ENCODE peak calls at places on chromosomes 2 and 18, in ten cellular contexts. R, K, Q, M, U, J, P, W, A and G are unnamed samples.

GRCh38 chr2:95361216-95361980 is 41.1 kb upstream of the FAHD2A start:
- DNase-seq in R (no peak), K (no peak), Q (no peak), M (no peak), U (no peak), J (no peak), P (no peak), W (no peak), A (no peak), G (no peak)

GRCh38 chr2:1708476-1709334 is 35.6 kb downstream of the PXDN start:
- DNase-seq in R (no peak), K (peak; percentile 60), Q (peak; percentile 87), M (peak; percentile 54), U (no peak), J (no peak), P (no peak), W (no peak), A (peak; percentile 16), G (no peak)

GRCh38 chr18:63237911-63238710 is 81.5 kb downstream of the BCL2 start:
- DNase-seq in R (no peak), K (peak; percentile 93), Q (peak; percentile 84), M (peak; percentile 93), U (peak; percentile 47), J (peak; percentile 65), P (peak; percentile 96), W (peak; percentile 88), A (peak; percentile 63), G (peak; percentile 77)

GRCh38 chr18:49241852-49242251 is 218.6 kb downstream of the DYM start:
- DNase-seq in R (no peak), K (peak; percentile 60), Q (peak; percentile 79), M (peak; percentile 17), U (no peak), J (no peak), P (peak; percentile 51), W (peak; percentile 78), A (no peak), G (peak; percentile 86)

GRCh38 chr2:79511320-79511951 is 1.4 kb upstream of the CTNNA2 start:
- DNase-seq in R (peak; percentile 8), K (peak; percentile 45), Q (peak; percentile 69), M (peak; percentile 82), U (peak; percentile 62), J (peak; percentile 87), P (peak; percentile 25), W (no peak), A (no peak), G (no peak)

GRCh38 chr18:36931116-36931515 is 102.2 kb downstream of the KIAA1328 start:
- DNase-seq in R (no peak), K (no peak), Q (no peak), M (no peak), U (no peak), J (no peak), P (no peak), W (no peak), A (no peak), G (no peak)

GRCh38 chr2:119476301-119477117 is 44.9 kb downstream of the TMEM37 start:
- DNase-seq in R (peak; percentile 59), K (peak; percentile 67), Q (peak; percentile 49), M (peak; percentile 91), U (peak; percentile 76), J (peak; percentile 79), P (peak; percentile 37), W (peak; percentile 53), A (no peak), G (peak; percentile 19)

GRCh38 chr18:55337908-55338521 is 250.0 kb downstream of the TCF4 start:
- DNase-seq in R (no peak), K (peak; percentile 53), Q (no peak), M (no peak), U (no peak), J (no peak), P (no peak), W (no peak), A (peak; percentile 43), G (no peak)

GRCh38 chr2:88059979-88060906 is 4.7 kb upstream of the KRCC1 start:
- DNase-seq in R (peak; percentile 52), K (peak; percentile 52), Q (peak; percentile 64), M (peak; percentile 93), U (peak; percentile 53), J (peak; percentile 69), P (peak; percentile 52), W (peak; percentile 5), A (no peak), G (peak; percentile 58)

GRCh38 chr18:31203794-31204148 is 41.1 kb upstream of the DSC1 start:
- DNase-seq in R (no peak), K (no peak), Q (no peak), M (no peak), U (no peak), J (no peak), P (no peak), W (no peak), A (no peak), G (no peak)

GRCh38 chr2:157182834-157183396 is 74.6 kb upstream of the GALNT5 start:
- DNase-seq in R (no peak), K (peak; percentile 98), Q (peak; percentile 87), M (peak; percentile 84), U (no peak), J (no peak), P (peak; percentile 89), W (peak; percentile 79), A (no peak), G (peak; percentile 90)

GRCh38 chr2:190216829-190217228 is 102.8 kb downstream of the HIBCH start:
- DNase-seq in R (peak; percentile 21), K (no peak), Q (no peak), M (peak; percentile 44), U (no peak), J (peak; percentile 13), P (peak; percentile 17), W (no peak), A (peak; percentile 35), G (no peak)

GRCh38 chr2:119155633-119156032 is 2.9 kb downstream of the C1QL2 start:
- DNase-seq in R (no peak), K (no peak), Q (no peak), M (no peak), U (no peak), J (no peak), P (no peak), W (no peak), A (no peak), G (no peak)

GRCh38 chr2:27814772-27815171 is 43.3 kb downstream of the MRPL33 start:
- DNase-seq in R (no peak), K (no peak), Q (no peak), M (no peak), U (no peak), J (no peak), P (no peak), W (no peak), A (no peak), G (no peak)

GRCh38 chr2:96528680-96529375 is 7.7 kb upstream of the ARID5A start:
- DNase-seq in R (no peak), K (no peak), Q (no peak), M (peak; percentile 79), U (no peak), J (no peak), P (no peak), W (no peak), A (peak; percentile 50), G (no peak)

GRCh38 chr18:12884521-12885323 is 685 bp upstream of the PTPN2 start:
- DNase-seq in R (no peak), K (peak; percentile 40), Q (no peak), M (peak; percentile 77), U (no peak), J (no peak), P (no peak), W (no peak), A (no peak), G (no peak)

GRCh38 chr18:6595666-6596065 is 133.8 kb upstream of the ARHGAP28 start:
- DNase-seq in R (no peak), K (no peak), Q (no peak), M (peak; percentile 41), U (no peak), J (no peak), P (no peak), W (no peak), A (no peak), G (no peak)

DNA sequence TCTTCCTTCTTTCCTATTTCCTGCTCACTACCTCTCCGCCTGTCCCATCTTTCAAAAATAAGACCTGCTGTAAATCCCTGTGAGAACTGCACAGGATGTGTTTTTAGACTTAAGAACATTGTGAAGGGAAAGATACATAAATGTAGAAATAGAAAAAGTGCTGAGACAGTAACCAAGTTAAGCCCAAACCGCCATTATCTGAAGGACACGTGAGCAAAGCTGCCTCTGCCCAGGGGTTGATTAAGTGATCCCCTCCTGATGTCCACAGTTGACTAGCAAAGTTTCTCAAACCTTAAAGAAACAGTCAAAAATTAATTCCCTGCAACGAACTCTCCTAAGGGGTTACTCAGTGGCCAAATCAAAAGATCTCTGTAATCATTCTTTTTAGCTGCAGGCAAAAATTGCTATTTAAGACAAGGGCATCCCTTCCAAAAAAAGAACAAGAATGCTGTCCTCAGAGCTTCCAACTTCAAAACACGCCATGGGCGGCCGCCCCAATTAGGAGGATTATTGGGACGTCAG is 48.2 kb downstream of the ZNF516 start:
- DNase-seq in R (no peak), K (no peak), Q (no peak), M (peak; percentile 66), U (no peak), J (no peak), P (no peak), W (no peak), A (no peak), G (no peak)
- H3K4me3 ChIP-seq in R (no peak overlapping the region), K (no peak overlapping the region), Q (no peak overlapping the region), M (no peak overlapping the region), U (no peak overlapping the region), J (no peak overlapping the region), P (peak overlapping the region; percentile 32), W (no peak overlapping the region), A (peak overlapping the region; percentile 33), G (no peak overlapping the region)

GRCh38 chr2:19363474-19363778 is 5.0 kb upstream of the OSR1 start:
- DNase-seq in R (no peak), K (no peak), Q (no peak), M (peak; percentile 69), U (no peak), J (no peak), P (peak; percentile 14), W (no peak), A (no peak), G (no peak)
- TF ChIP-seq CTCF in R (no peak), K (no peak), Q (no peak), M (no peak), U (no peak), J (no peak), P (no peak), W (no peak), A (no peak), G (no peak)

DNA sequence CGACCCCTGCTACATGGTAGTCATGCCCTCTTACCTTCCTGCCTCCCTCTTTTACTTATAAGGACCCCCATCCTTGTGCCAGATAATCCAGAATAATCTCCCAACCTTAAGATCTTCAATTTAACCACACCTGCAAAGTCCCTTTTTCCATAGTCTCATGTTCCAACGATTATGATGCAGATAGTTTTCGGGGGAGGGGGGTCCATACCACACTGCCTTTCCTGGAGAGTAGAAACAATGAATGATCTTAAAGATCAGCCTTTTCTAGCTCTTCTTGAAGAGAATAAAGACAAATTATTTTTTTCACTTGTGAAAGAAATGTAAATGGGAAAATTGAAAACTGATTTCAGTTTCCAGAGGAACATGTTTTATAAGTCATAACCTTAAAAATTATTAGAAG is 4.3 kb upstream of the FAM98A start:
- DNase-seq in R (no peak), K (no peak), Q (no peak), M (no peak), U (no peak), J (no peak), P (no peak), W (no peak), A (no peak), G (no peak)
- H3K4me3 ChIP-seq in R (no peak overlapping the region), K (no peak overlapping the region), Q (no peak overlapping the region), M (no peak overlapping the region), U (no peak overlapping the region), J (no peak overlapping the region), P (no peak overlapping the region), W (no peak overlapping the region), A (no peak overlapping the region), G (no peak overlapping the region)

GRCh38 chr2:46548103-46548486 is 68.7 kb downstream of the TMEM247 start:
- DNase-seq in R (no peak), K (no peak), Q (no peak), M (peak; percentile 48), U (no peak), J (no peak), P (no peak), W (no peak), A (no peak), G (no peak)
- TF ChIP-seq CTCF in R (no peak), K (no peak), Q (no peak), M (no peak), U (no peak), J (no peak), P (no peak), W (no peak), A (no peak), G (no peak)